ENCODE peak calls at places on chromosomes 5 and 9, in four cellular contexts. F is K562, O is PC-3, C is neural progenitor cell. Z is an unnamed sample.

GRCh38 chr5:136724161-136724560 is 358.8 kb upstream of the TRPC7 start:
- DNase-seq in F (no peak), O (peak), C (no peak), Z (peak)

GRCh38 chr5:169637085-169637855 is at the start of gene DOCK2:
- DNase-seq in F (peak), O (no peak), C (peak), Z (no peak)

GRCh38 chr9:93116049-93116961 is 17.7 kb downstream of the NINJ1 start:
- DNase-seq in F (peak), O (no peak), C (no peak), Z (peak)

GRCh38 chr9:99106044-99106375 is 1.1 kb downstream of the TGFBR1 start:
- DNase-seq in F (no peak), O (peak), C (no peak), Z (no peak)

GRCh38 chr5:66113160-66113559 is 30.9 kb upstream of the SREK1 start:
- DNase-seq in F (no peak), O (peak), C (no peak), Z (no peak)

GRCh38 chr9:27888661-27889295 is 315.5 kb upstream of the C9orf72 start:
- DNase-seq in F (peak), O (peak), C (no peak), Z (peak)

GRCh38 chr5:7850533-7851239 is at the start of gene CFAP90:
- DNase-seq in F (no peak), O (peak), C (peak), Z (peak)

GRCh38 chr9:87375397-87376073 is 122.1 kb upstream of the DAPK1 start:
- DNase-seq in F (no peak), O (no peak), C (no peak), Z (no peak)

GRCh38 chr5:121873409-121873808 is 21.7 kb downstream of the FTMT start:
- DNase-seq in F (no peak), O (no peak), C (no peak), Z (no peak)

GRCh38 chr5:553874-554273 is 29.6 kb upstream of the SLC9A3 start:
- DNase-seq in F (no peak), O (peak), C (no peak), Z (peak)

GRCh38 chr9:91500509-91501011 is 76.9 kb upstream of the NFIL3 start:
- DNase-seq in F (peak), O (peak), C (no peak), Z (peak)

GRCh38 chr9:16768816-16769215 is 101.7 kb downstream of the BNC2 start:
- DNase-seq in F (no peak), O (no peak), C (peak), Z (no peak)

GRCh38 chr5:172666251-172666650 is 25.2 kb downstream of the NEURL1B start:
- DNase-seq in F (peak), O (peak), C (no peak), Z (no peak)

GRCh38 chr5:76041863-76042262 is 41.3 kb upstream of the SV2C start:
- DNase-seq in F (no peak), O (peak), C (peak), Z (peak)

GRCh38 chr9:80595192-80595591 is 1023.4 kb downstream of the TLE4 start:
- DNase-seq in F (no peak), O (no peak), C (peak), Z (no peak)

GRCh38 chr5:10642367-10642766 is 78.5 kb downstream of the ANKRD33B start:
- DNase-seq in F (no peak), O (no peak), C (no peak), Z (no peak)

GRCh38 chr5:172374783-172375182 is 79.5 kb downstream of the SH3PXD2B start:
- DNase-seq in F (no peak), O (no peak), C (no peak), Z (no peak)

GRCh38 chr9:121658166-121658565 is 6.7 kb downstream of the DAB2IP start:
- DNase-seq in F (no peak), O (no peak), C (no peak), Z (no peak)

DNA sequence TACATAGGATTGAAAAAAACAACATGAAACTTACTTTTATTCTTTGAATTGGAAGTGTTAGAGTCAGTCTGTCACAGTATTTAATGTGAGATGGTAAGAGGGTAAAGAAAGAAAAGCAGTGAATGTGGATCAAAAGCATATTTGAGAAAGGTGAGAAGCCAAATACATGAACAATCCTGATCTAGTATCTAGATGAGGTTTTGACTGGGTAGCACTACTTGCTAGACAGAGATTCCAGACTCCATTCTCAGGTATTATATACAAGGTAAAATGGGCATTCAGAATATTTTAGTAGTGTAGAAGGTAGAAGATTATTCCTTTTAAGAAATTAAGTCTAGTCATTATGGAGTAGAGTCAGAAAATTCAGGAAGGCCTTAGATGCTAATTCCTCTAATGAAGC is 62.2 kb downstream of the SLC38A9 start:
- DNase-seq in F (no peak), O (no peak), C (no peak), Z (no peak)
- H3K4me2 ChIP-seq in F (no peak), O (no peak), C (no peak), Z (no peak)

GRCh38 chr9:109862452-109862851 is 82.5 kb downstream of the PALM2AKAP2 start:
- DNase-seq in F (no peak), O (no peak), C (no peak), Z (no peak)
- TF ChIP-seq CTCF in F (no peak), O (no peak), C (no peak), Z (no peak)

GRCh38 chr5:133932441-133933168 is 35.8 kb downstream of the C5orf15 start:
- DNase-seq in F (peak), O (no peak), C (no peak), Z (no peak)
- H3K4me2 ChIP-seq in F (peak), O (no peak), C (no peak), Z (no peak)

GRCh38 chr5:65102501-65102825 is 333.7 kb downstream of the CWC27 start:
- DNase-seq in F (no peak), O (no peak), C (no peak), Z (no peak)

GRCh38 chr5:65104831-65105230 is 336.1 kb downstream of the CWC27 start:
- DNase-seq in F (no peak), O (no peak), C (no peak), Z (no peak)

GRCh38 chr5:65101706-65102105 is 333.0 kb downstream of the CWC27 start:
- DNase-seq in F (no peak), O (no peak), C (no peak), Z (no peak)

GRCh38 chr5:65103674-65104035 is 334.9 kb downstream of the CWC27 start:
- DNase-seq in F (no peak), O (no peak), C (no peak), Z (no peak)

DNA sequence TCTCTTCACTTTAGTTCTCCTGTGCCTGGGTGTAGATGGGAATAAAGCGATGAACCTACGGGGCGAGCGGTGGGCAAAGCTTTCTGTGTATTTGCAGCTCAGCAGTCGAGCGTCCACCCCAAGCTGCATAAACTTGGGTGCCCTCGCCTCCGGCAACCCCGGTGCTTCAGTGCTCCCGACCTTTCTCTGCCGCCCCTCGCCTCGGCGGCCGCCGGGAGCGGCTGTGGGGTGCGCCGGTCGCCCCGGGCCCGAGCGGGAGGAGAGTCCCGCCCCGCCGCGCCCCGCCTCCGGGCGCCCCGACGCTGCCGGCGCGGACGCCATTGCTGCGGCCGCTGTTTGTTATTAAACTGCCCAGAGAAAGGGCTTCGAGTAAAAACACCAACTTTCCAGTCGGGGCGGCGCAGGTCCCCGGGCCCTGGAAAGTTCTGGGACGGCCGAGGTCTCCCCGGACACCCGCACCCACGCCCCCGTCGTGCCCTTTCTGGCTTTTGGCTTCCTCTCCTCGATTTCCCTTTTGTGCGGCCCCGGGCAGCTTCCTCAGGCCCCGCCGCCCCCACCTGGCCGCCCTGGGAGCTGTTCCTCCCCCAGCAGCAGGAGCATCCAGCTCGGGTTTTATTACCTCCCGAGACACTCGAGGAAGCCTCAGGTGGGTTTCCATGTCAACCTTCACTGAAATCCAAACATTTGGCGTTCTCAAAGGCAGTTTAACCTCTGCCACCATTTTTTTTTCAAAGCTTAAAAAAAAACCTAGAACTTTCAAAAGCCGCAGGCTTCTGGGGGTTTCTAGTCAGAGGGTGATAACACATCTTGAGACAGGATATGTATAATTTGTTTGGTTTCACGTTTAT is 334.3 kb downstream of the CWC27 start:
- DNase-seq in F (no peak), O (peak), C (peak), Z (peak)
- TF ChIP-seq CTCF in F (no peak), O (peak), C (no peak), Z (no peak)

DNA sequence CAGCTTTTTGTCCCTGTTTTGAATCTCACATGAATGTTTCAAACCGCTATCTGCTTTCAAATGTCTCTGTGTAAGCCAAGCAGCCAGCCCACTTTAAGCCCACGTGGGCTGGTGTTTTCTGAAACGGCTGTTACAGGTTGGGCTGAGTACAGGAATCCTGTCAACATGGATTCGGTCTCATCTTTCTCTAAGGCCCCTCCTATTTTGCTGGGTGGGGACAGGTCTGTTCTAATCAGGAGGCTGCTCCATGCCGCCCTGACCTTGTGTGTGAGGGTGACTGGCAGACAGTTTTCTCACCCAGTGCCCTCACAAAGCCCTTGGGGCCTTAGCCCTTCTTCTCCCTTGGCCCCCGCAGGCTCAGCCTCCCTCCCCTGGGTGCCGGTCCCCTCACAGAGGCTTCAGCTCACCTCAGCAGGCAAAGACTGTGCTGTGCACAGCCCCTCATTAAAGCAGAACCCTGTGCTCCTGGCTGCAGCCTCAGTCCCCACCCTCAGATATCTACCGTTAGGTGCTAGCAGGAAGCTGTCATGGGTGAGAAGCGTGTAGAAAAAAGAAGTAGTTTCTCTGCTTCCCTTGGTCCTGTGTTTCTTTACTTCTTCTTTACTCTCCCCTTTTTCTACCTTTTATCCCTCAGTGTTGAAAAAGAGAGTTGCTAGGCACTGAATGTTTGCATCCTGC is 205.8 kb downstream of the ADAMTS12 start:
- DNase-seq in F (no peak), O (no peak), C (peak), Z (peak)
- H3K4me2 ChIP-seq in F (no peak), O (no peak), C (peak), Z (no peak)

Z was measured in hepatocyte.